ENCODE peak calls at places on chromosome 9, in four cellular contexts. C is GM12878, E is PC-3, W is OCI-LY7. H is an unnamed sample. For H3K79me2, the result is how much of the 10 kb centered on the place peaks cover.

GRCh38 chr9:115411993-115412452 is 294.1 kb upstream of the TNC start:
- DNase-seq in E (no peak), C (no peak), W (no peak), H (no peak)

GRCh38 chr9:129769582-129770107 is 16.8 kb upstream of the PTGES start:
- DNase-seq in C (no peak), E (no peak), W (no peak), H (no peak)

GRCh38 chr9:95772320-95773060 is 103.0 kb upstream of the ERCC6L2 start:
- DNase-seq in C (no peak), E (peak), W (no peak), H (peak)

GRCh38 chr9:112051812-112052211 is 123.3 kb downstream of the SUSD1 start:
- DNase-seq in C (no peak), W (no peak), E (no peak), H (no peak)

GRCh38 chr9:21252727-21253547 is 13.1 kb upstream of the IFNA14 start:
- DNase-seq in E (peak), C (no peak), W (peak), H (peak)

GRCh38 chr9:129109504-129109903 is 1.1 kb downstream of the CRAT start:
- DNase-seq in C (no peak), W (peak), E (peak), H (peak)

GRCh38 chr9:75358837-75359236 is 270.5 kb downstream of the OSTF1 start:
- DNase-seq in W (no peak), C (no peak), E (no peak), H (no peak)

GRCh38 chr9:120740135-120740534 is 25.9 kb upstream of the MEGF9 start:
- DNase-seq in C (no peak), W (no peak), E (no peak), H (peak)

GRCh38 chr9:73474002-73474600 is 322.4 kb downstream of the ANXA1 start:
- DNase-seq in E (no peak), W (no peak), C (no peak), H (no peak)

GRCh38 chr9:95189230-95190098 is 128.0 kb downstream of the FANCC start:
- DNase-seq in C (no peak), E (no peak), W (no peak), H (peak)

DNA sequence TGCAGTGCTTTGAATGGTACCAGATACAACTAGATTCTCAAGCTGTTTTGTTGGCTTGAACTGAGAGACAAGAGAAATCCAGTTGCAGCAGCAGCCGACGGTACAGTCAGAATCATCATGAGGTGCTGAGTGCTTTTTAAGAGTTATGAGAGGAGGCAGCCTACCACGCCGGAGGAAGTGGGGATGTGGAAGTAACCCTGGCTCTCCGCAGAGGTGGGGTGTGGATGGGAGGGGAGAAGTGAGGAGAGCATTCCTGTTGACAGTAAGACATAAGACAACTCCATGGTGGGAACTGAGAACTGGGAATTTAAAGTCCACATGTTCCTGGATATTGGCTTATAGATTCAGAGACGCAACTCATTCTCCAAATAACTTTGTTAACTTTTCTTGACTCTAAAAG is 28.0 kb downstream of the COL5A1 start:
- DNase-seq in C (no peak), E (no peak), W (no peak), H (no peak)
- H3K79me2 ChIP-seq in C (under half), E (under half), W (under half), H (half or more)

GRCh38 chr9:4985376-4986266 is 549 bp downstream of the JAK2 start:
- DNase-seq in E (peak), W (peak), C (no peak), H (peak)

GRCh38 chr9:4986783-4987182 is 1.7 kb downstream of the JAK2 start:
- DNase-seq in C (no peak), E (no peak), W (peak), H (no peak)

GRCh38 chr9:4986291-4986690 is 1.2 kb downstream of the JAK2 start:
- DNase-seq in C (no peak), E (no peak), W (peak), H (peak)

GRCh38 chr9:4984571-4985375 is at the start of gene JAK2:
- DNase-seq in C (peak), W (peak), E (peak), H (peak)

DNA sequence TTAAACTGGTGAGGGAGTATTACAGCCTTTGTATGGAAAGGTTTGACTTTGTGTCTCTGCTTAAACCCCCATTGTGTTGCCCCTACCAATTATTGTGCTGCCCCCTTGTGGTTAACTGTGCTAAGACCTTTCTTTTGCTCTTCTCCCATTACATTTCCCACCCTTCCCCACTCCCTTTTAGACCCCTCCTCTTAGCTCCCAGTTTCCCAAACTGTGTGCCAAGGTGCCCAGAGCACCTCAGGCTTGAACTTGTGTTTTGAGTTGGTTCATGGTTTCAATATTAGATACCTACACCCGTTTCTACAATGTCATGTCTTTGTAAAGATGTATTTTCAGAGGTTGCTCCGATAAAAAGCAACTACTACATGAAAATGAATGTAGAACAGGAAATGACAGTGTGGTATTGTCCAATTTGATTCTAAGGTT is 2.9 kb downstream of the JAK2 start:
- DNase-seq in C (peak), E (peak), W (peak), H (peak)
- H3K79me2 ChIP-seq in C (half or more), E (half or more), W (under half), H (half or more)

GRCh38 chr9:133352635-133353340 is 3.5 kb downstream of the SURF1 start:
- DNase-seq in E (no peak), C (no peak), W (peak), H (peak)

GRCh38 chr9:133355881-133356357 is 368 bp downstream of the SURF1 start:
- DNase-seq in E (no peak), C (no peak), W (peak), H (peak)

GRCh38 chr9:133353548-133353947 is 2.7 kb downstream of the SURF1 start:
- DNase-seq in W (no peak), C (no peak), E (no peak), H (peak)

GRCh38 chr9:133356391-133357091 is at the start of the genes SURF1 and SURF2:
- DNase-seq in W (peak), C (no peak), E (peak), H (peak)

DNA sequence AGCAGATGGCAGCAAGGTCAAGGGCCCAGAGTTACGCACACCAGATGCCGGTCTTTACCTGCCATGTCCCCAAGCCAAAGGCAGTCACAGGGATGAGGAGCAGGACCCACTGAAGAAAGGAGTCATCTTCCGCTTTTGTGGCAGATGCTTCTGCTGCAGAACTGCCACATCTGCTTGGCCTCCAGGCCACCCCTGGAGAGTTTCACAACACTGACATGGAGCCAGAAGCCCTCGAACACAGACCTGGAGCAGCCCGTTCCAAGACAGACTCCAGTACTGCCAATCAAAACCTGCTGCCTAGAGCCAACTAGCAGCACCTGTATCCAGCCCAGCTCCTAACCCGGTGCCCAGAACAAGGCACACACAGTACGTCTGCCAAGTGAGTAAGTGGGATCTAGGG is 1.5 kb downstream of the SURF1 start:
- DNase-seq in E (no peak), C (no peak), W (no peak), H (peak)
- H3K79me2 ChIP-seq in E (under half), C (under half), W (under half), H (half or more)

DNA sequence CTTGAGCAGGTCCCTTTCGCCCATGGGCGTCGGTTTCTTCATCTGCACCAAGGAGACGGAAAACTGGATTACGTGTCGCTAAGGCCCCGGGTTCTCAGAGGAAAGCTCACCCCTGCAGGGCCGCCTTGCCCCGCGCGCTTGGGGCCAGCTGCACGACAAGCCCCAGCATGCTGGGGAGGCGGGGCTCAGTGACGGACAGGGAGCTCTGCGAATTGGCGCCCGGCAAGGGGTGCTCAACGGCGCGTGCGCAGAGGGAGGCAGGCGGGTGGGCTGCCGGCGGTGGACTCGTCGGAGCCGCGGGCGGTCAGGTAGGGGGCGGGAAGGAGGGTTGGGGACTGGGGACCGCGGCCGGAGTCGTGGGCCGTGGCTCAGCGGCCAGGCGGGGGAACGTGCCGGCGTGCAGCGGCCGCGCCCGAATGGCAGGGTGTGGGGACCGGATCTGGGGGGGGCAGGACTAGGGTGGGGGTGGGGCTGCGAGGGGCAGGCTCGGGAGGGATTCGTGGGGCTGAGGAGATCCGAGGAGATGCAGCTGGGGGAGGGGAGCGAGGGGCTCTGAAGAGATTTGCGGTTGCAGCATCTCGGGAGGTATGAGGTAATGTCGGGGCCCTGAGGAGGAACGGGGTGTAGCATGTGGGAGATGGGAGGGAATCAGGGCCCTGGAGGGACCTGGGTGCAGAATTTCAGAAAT is at the start of gene TRIM32:
- DNase-seq in C (peak), E (peak), W (peak), H (peak)
- H3K79me2 ChIP-seq in C (half or more), E (under half), W (under half), H (half or more)

DNA sequence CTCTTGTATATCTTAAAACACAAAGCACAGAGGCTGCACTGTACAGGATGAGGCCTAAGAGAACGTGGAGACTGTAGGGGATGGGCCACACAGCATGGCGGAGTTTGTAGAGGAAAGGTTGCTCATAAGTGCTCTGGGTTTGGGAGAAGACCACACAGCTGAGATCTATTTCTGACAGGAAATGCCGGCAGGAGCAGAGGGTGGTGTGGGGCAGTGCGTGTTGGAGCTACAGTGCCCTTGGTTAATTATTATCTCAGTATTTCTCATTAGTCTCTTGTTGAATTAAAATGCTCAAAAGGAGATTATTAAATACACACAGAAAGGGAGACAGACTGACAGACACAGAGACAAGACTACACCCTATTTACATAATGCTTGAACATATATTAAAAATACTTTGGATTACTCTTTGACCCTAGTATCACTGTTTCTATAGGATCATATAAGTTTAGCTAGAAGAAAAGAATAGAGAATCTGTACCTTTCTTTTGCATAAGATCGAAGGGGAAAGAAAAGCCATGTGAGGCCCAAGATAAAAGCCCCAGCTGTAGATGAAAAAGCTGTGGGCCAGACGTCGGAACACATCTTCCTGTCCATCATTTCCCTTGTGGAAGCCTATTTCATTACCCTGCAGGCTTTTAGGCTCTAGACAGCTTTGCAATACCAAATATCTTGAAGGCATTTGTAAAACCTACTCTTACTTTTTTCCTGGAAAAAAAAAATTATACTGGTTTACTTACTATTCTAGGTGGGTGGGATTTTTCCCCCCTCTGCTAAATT is 9.8 kb downstream of the PALM2AKAP2 start:
- DNase-seq in C (no peak), W (no peak), E (no peak), H (no peak)
- H3K79me2 ChIP-seq in C (under half), W (under half), E (under half), H (half or more)

GRCh38 chr9:127181315-127181580 is 58.8 kb upstream of the ANGPTL2 start:
- DNase-seq in E (no peak), C (no peak), W (no peak), H (no peak)

GRCh38 chr9:127184641-127185040 is 62.2 kb upstream of the ANGPTL2 start:
- DNase-seq in E (no peak), C (no peak), W (no peak), H (no peak)

GRCh38 chr9:127183814-127184582 is 61.6 kb upstream of the ANGPTL2 start:
- DNase-seq in E (no peak), C (peak), W (no peak), H (peak)

GRCh38 chr9:127181595-127182190 is 59.3 kb upstream of the ANGPTL2 start:
- DNase-seq in E (no peak), W (no peak), C (no peak), H (no peak)

DNA sequence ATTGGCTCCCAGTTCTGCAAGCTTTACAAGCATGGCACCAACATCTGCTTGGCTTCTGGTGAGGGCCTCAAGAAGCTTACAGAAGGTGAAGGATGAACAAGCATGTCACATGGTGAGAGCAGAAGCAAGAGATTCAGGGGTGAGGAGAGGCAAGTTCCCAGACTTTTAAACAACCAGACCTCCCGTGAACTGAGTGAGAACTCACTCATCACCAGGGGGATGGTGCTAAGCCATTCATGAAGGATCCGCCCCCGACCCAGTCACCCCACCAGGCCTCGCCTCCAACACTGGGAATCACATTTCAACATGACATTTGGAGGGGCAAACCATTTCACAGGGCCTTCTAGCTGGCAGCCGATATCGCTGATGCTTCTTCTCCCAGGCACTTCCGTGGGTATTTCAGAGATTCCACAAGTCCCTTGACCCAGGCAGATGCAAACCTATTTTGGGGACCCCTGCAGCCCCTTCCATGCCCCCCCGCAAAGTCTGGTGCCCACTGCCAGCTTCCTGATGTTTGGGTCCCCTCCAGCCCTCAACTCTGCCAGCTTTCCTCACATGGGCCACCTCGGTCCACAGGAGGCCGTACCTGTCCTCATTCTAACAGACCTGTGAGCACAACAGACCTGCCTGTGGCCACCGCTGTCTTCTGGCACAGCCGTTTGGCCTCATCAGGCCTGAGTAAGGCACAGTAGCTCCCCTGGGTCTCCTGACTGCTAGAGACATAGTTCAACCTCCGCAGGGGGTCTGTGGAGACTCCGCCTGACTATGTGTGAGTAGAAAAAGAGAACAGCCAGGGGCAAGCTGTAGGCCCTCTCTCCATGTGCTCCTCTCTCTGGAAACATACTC is 60.7 kb upstream of the ANGPTL2 start:
- DNase-seq in W (no peak), E (no peak), C (no peak), H (no peak)
- H3K79me2 ChIP-seq in W (under half), E (under half), C (under half), H (under half)

GRCh38 chr9:3329361-3329760 is 196.4 kb downstream of the RFX3 start:
- DNase-seq in E (peak), C (no peak), W (no peak), H (no peak)

GRCh38 chr9:3321186-3321585 is 204.6 kb downstream of the RFX3 start:
- DNase-seq in E (no peak), W (no peak), C (no peak), H (no peak)

DNA sequence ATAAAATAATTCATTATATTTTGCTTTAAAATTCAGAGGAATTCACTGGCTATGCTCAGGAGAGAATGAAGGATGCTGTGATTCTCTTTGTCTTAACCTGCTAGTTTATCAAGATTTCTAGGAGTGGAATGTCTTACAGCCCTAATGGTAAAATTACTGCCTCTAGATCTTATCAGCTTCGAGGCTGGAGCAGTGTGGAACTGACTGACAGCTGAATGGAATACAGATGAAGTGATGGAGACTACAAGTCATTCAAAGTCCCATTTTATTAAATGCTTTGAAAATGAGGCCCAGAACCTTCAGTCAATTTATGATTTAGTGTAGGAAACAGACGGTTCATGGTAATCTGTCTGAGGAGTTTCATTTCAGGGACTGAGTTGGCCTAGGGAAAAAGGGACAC is 202.1 kb downstream of the RFX3 start:
- DNase-seq in W (no peak), C (no peak), E (no peak), H (no peak)
- H3K79me2 ChIP-seq in W (under half), C (under half), E (under half), H (under half)

GRCh38 chr9:35689351-35689600 is 449 bp downstream of the TPM2 start:
- DNase-seq in C (no peak), W (no peak), E (no peak), H (no peak)

GRCh38 chr9:35689601-35690446 is at the start of gene TPM2:
- DNase-seq in E (no peak), W (no peak), C (no peak), H (peak)

GRCh38 chr9:35687306-35687705 is 2.4 kb downstream of the TPM2 start:
- DNase-seq in E (no peak), W (peak), C (no peak), H (peak)

GRCh38 chr9:35687972-35688557 is 1.7 kb downstream of the TPM2 start:
- DNase-seq in W (no peak), C (no peak), E (no peak), H (peak)

GRCh38 chr9:35688558-35689350 is 971 bp downstream of the TPM2 start:
- DNase-seq in E (peak), C (no peak), W (no peak), H (peak)
- H3K79me2 ChIP-seq in E (under half), C (under half), W (under half), H (half or more)

DNA sequence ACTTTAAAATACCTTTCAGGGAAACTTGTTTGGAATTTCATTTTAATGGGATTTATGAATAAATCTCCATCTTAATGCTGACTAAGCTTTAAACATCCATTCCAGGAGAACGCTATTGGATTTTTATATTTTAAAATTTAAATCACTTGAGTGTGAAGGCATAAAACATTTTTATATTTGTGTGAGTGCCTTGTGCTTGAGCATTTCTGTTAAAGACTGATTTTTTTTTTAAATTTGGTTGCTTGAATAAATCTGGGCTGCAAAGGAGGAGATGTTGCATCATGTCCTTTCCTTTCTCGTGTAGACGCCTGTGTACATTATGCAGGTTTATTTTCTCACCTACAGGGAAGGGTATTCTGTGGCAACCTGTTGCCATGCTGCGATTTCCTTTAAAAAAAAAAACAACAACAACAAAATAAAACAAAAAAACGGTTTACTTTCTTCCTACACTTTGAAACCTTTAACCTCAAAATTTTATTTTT is 108.1 kb downstream of the ZNF462 start:
- DNase-seq in W (no peak), E (no peak), C (no peak), H (no peak)
- H3K79me2 ChIP-seq in W (under half), E (under half), C (under half), H (under half)

GRCh38 chr9:72271617-72272478 is 93.2 kb downstream of the ZFAND5 start:
- DNase-seq in E (peak), C (no peak), W (peak), H (peak)

GRCh38 chr9:72276429-72276828 is 88.6 kb downstream of the ZFAND5 start:
- DNase-seq in W (no peak), E (no peak), C (no peak), H (peak)

GRCh38 chr9:72268961-72269360 is 96.0 kb downstream of the ZFAND5 start:
- DNase-seq in C (no peak), W (no peak), E (no peak), H (no peak)

GRCh38 chr9:72278959-72279358 is 86.0 kb downstream of the ZFAND5 start:
- DNase-seq in C (no peak), W (no peak), E (no peak), H (no peak)

GRCh38 chr9:72274916-72275315 is 90.1 kb downstream of the ZFAND5 start:
- DNase-seq in C (no peak), W (no peak), E (no peak), H (no peak)
- H3K79me2 ChIP-seq in C (under half), W (under half), E (under half), H (under half)

H was measured in osteoblast.